ENCODE peak calls at places on chromosome 17, in six cellular contexts. B, E, M, X, W and N are unnamed samples.

GRCh38 chr17:66494023-66494803 is 191.8 kb downstream of the PRKCA start:
- DNase-seq in B (peak), E (no peak), M (no peak), X (no peak), W (no peak), N (no peak)

GRCh38 chr17:78610951-78611511 is 33.8 kb upstream of the DNAH17 start:
- DNase-seq in B (no peak), E (no peak), M (no peak), X (no peak), W (no peak), N (no peak)

GRCh38 chr17:50093246-50093645 is 1.9 kb upstream of the PDK2 start:
- DNase-seq in B (no peak), E (no peak), M (no peak), X (no peak), W (no peak), N (no peak)

GRCh38 chr17:57521606-57522435 is 223.3 kb downstream of the CCDC182 start:
- DNase-seq in B (no peak), E (no peak), M (no peak), X (no peak), W (peak), N (no peak)

GRCh38 chr17:17115620-17116019 is 73.4 kb downstream of the MPRIP start:
- DNase-seq in B (no peak), E (no peak), M (no peak), X (no peak), W (no peak), N (no peak)

GRCh38 chr17:32871736-32872135 is 5.2 kb downstream of the MYO1D start:
- DNase-seq in B (no peak), E (no peak), M (no peak), X (no peak), W (no peak), N (no peak)

GRCh38 chr17:21017861-21018260 is 24.9 kb downstream of the USP22 start:
- DNase-seq in B (no peak), E (no peak), M (no peak), X (no peak), W (no peak), N (peak)

GRCh38 chr17:65925606-65926307 is 266.2 kb downstream of the CEP112 start:
- DNase-seq in B (peak), E (no peak), M (no peak), X (no peak), W (no peak), N (no peak)

GRCh38 chr17:59439711-59440110 is 108.3 kb downstream of the YPEL2 start:
- DNase-seq in B (no peak), E (no peak), M (no peak), X (no peak), W (no peak), N (no peak)

GRCh38 chr17:21125862-21126261 is 902 bp upstream of the DHRS7B start:
- DNase-seq in B (no peak), E (peak), M (no peak), X (no peak), W (no peak), N (no peak)

GRCh38 chr17:55426851-55427586 is 5.4 kb upstream of the MMD start:
- DNase-seq in B (peak), E (no peak), M (no peak), X (no peak), W (no peak), N (no peak)

GRCh38 chr17:51147641-51148040 is 5.7 kb upstream of the NME1 start:
- DNase-seq in B (no peak), E (no peak), M (peak), X (no peak), W (no peak), N (no peak)

GRCh38 chr17:49512296-49513043 is 17.4 kb downstream of the NGFR start:
- DNase-seq in B (no peak), E (no peak), M (no peak), X (no peak), W (peak), N (no peak)

GRCh38 chr17:59757881-59758385 is 50.5 kb downstream of the VMP1 start:
- DNase-seq in B (no peak), E (no peak), M (no peak), X (no peak), W (no peak), N (no peak)

GRCh38 chr17:75774471-75774987 is 9.5 kb upstream of the GALK1 start:
- DNase-seq in B (no peak), E (no peak), M (peak), X (no peak), W (no peak), N (peak)

GRCh38 chr17:40443988-40444899 is 994 bp downstream of the IGFBP4 start:
- DNase-seq in B (no peak), E (no peak), M (no peak), X (peak), W (no peak), N (no peak)

GRCh38 chr17:63035695-63036094 is 69.7 kb downstream of the TANC2 start:
- DNase-seq in B (no peak), E (peak), M (no peak), X (no peak), W (no peak), N (no peak)

GRCh38 chr17:21772321-21772720 is 80.0 kb downstream of the KCNJ18 start:
- DNase-seq in B (no peak), E (no peak), M (no peak), X (no peak), W (no peak), N (no peak)

GRCh38 chr17:81553616-81554181 is 1.5 kb upstream of the FAAP100 start:
- DNase-seq in B (peak), E (no peak), M (peak), X (no peak), W (no peak), N (peak)

GRCh38 chr17:27601069-27601974 is 29.7 kb upstream of the LGALS9 start:
- DNase-seq in B (no peak), E (peak), M (peak), X (peak), W (peak), N (peak)

GRCh38 chr17:38568274-38568673 is 37.5 kb downstream of the SRCIN1 start:
- DNase-seq in B (no peak), E (no peak), M (no peak), X (no peak), W (no peak), N (no peak)

GRCh38 chr17:51947160-51947559 is 211.4 kb downstream of the CA10 start:
- DNase-seq in B (no peak), E (no peak), M (no peak), X (no peak), W (peak), N (no peak)

GRCh38 chr17:7466644-7467341 is 12.6 kb downstream of the ZBTB4 start:
- DNase-seq in B (no peak), E (no peak), M (peak), X (peak), W (no peak), N (peak)

GRCh38 chr17:2222901-2223616 is 80.5 kb downstream of the SMG6 start:
- DNase-seq in B (peak), E (peak), M (peak), X (peak), W (no peak), N (peak)

GRCh38 chr17:83200746-83201145 is 121.3 kb downstream of the METRNL start:
- DNase-seq in B (no peak), E (no peak), M (peak), X (peak), W (no peak), N (peak)

GRCh38 chr17:32563583-32563982 is 76.8 kb downstream of the CDK5R1 start:
- DNase-seq in B (no peak), E (no peak), M (no peak), X (no peak), W (no peak), N (no peak)

GRCh38 chr17:75006653-75007052 is 5.8 kb upstream of the MRPL58 start:
- DNase-seq in B (no peak), E (no peak), M (peak), X (no peak), W (no peak), N (no peak)

GRCh38 chr17:51079049-51079448 is 41.6 kb downstream of the SPAG9 start:
- DNase-seq in B (no peak), E (no peak), M (no peak), X (no peak), W (no peak), N (no peak)

GRCh38 chr17:27622914-27623313 is 8.1 kb upstream of the LGALS9 start:
- DNase-seq in B (no peak), E (no peak), M (no peak), X (no peak), W (no peak), N (no peak)

GRCh38 chr17:76385892-76386786 is 1.7 kb downstream of the SPHK1 start:
- DNase-seq in B (no peak), E (peak), M (peak), X (peak), W (peak), N (peak)

GRCh38 chr17:39568710-39569109 is 39.0 kb downstream of the NEUROD2 start:
- DNase-seq in B (no peak), E (no peak), M (no peak), X (no peak), W (no peak), N (no peak)

GRCh38 chr17:19904412-19904811 is 36.7 kb upstream of the ULK2 start:
- DNase-seq in B (no peak), E (no peak), M (no peak), X (no peak), W (no peak), N (no peak)

GRCh38 chr17:75489511-75489955 is 25.8 kb downstream of the CASKIN2 start:
- DNase-seq in B (no peak), E (no peak), M (no peak), X (no peak), W (no peak), N (no peak)

GRCh38 chr17:39867084-39867890 is 715 bp upstream of the ZPBP2 start:
- DNase-seq in B (no peak), E (peak), M (no peak), X (no peak), W (no peak), N (no peak)

GRCh38 chr17:12973496-12974318 is 44.1 kb downstream of the ELAC2 start:
- DNase-seq in B (no peak), E (no peak), M (no peak), X (no peak), W (no peak), N (no peak)

GRCh38 chr17:12983986-12984932 is 33.6 kb downstream of the ELAC2 start:
- DNase-seq in B (peak), E (no peak), M (peak), X (peak), W (no peak), N (peak)

GRCh38 chr17:28747046-28747691 is 3.4 kb downstream of the TRAF4 start:
- DNase-seq in B (no peak), E (no peak), M (peak), X (no peak), W (peak), N (peak)

GRCh38 chr17:40579471-40579870 is 14.2 kb upstream of the CCR7 start:
- DNase-seq in B (no peak), E (no peak), M (no peak), X (no peak), W (no peak), N (no peak)

GRCh38 chr17:17612085-17613022 is 20.8 kb upstream of the PEMT start:
- DNase-seq in B (no peak), E (no peak), M (no peak), X (no peak), W (no peak), N (no peak)

GRCh38 chr17:37373530-37374159 is 2.1 kb upstream of the C17orf78 start:
- DNase-seq in B (peak), E (peak), M (peak), X (peak), W (peak), N (peak)